ENCODE peak calls at places on chromosomes 12 and 14, in nine cellular contexts. One of them, this sample, is unnamed.

GRCh38 chr12:27754795-27755194 is 25.2 kb upstream of the KLHL42 start:
- DNase-seq in type B pancreatic cell: no peak
- DNase-seq in Kasumi-1: no peak
- DNase-seq in stimulated activated CD4-positive, alpha-beta T cell treated with anti-CD3 and anti-CD28 coated beads, TNF-alpha, amount 100 ng/mL, for 4 hours: no peak
- DNase-seq in RWPE1: no peak
- DNase-seq in choroid plexus epithelial cell: no peak
- DNase-seq in GM03348: no peak
- DNase-seq in NCI-H524 treated with DMSO at 0.1 percent for 48 hours: no peak
- DNase-seq in GM12865: no peak
- DNase-seq in this sample: no peak

GRCh38 chr14:100609331-100609870 is 22.2 kb upstream of the BEGAIN start:
- DNase-seq in type B pancreatic cell: no peak
- DNase-seq in Kasumi-1: no peak
- DNase-seq in stimulated activated CD4-positive, alpha-beta T cell treated with anti-CD3 and anti-CD28 coated beads, TNF-alpha, amount 100 ng/mL, for 4 hours: no peak
- DNase-seq in RWPE1: no peak
- DNase-seq in choroid plexus epithelial cell: no peak
- DNase-seq in GM03348: no peak
- DNase-seq in NCI-H524 treated with DMSO at 0.1 percent for 48 hours: no peak
- DNase-seq in GM12865: no peak
- DNase-seq in this sample: no peak

GRCh38 chr12:56983386-56983785 is 23.0 kb downstream of the ZBTB39 start:
- DNase-seq in type B pancreatic cell: no peak
- DNase-seq in Kasumi-1: no peak
- DNase-seq in stimulated activated CD4-positive, alpha-beta T cell treated with anti-CD3 and anti-CD28 coated beads, TNF-alpha, amount 100 ng/mL, for 4 hours: no peak
- DNase-seq in RWPE1: no peak
- DNase-seq in choroid plexus epithelial cell: no peak
- DNase-seq in GM03348: no peak
- DNase-seq in NCI-H524 treated with DMSO at 0.1 percent for 48 hours: no peak
- DNase-seq in GM12865: no peak
- DNase-seq in this sample: no peak

GRCh38 chr14:90517431-90517841 is 120.6 kb downstream of the CALM1 start:
- DNase-seq in type B pancreatic cell: no peak
- DNase-seq in Kasumi-1: no peak
- DNase-seq in stimulated activated CD4-positive, alpha-beta T cell treated with anti-CD3 and anti-CD28 coated beads, TNF-alpha, amount 100 ng/mL, for 4 hours: no peak
- DNase-seq in RWPE1: no peak
- DNase-seq in choroid plexus epithelial cell: no peak
- DNase-seq in GM03348: no peak
- DNase-seq in NCI-H524 treated with DMSO at 0.1 percent for 48 hours: no peak
- DNase-seq in GM12865: no peak
- DNase-seq in this sample: no peak

GRCh38 chr12:95718001-95718400 is 72.6 kb downstream of the NTN4 start:
- DNase-seq in type B pancreatic cell: no peak
- DNase-seq in Kasumi-1: no peak
- DNase-seq in stimulated activated CD4-positive, alpha-beta T cell treated with anti-CD3 and anti-CD28 coated beads, TNF-alpha, amount 100 ng/mL, for 4 hours: no peak
- DNase-seq in RWPE1: no peak
- DNase-seq in choroid plexus epithelial cell: no peak
- DNase-seq in GM03348: no peak
- DNase-seq in NCI-H524 treated with DMSO at 0.1 percent for 48 hours: no peak
- DNase-seq in GM12865: no peak
- DNase-seq in this sample: no peak

GRCh38 chr12:47894068-47894467 is 10.7 kb downstream of the VDR start:
- DNase-seq in type B pancreatic cell: no peak
- DNase-seq in Kasumi-1: no peak
- DNase-seq in stimulated activated CD4-positive, alpha-beta T cell treated with anti-CD3 and anti-CD28 coated beads, TNF-alpha, amount 100 ng/mL, for 4 hours: no peak
- DNase-seq in RWPE1: no peak
- DNase-seq in choroid plexus epithelial cell: no peak
- DNase-seq in GM03348: peak; percentile 9
- DNase-seq in NCI-H524 treated with DMSO at 0.1 percent for 48 hours: no peak
- DNase-seq in GM12865: peak; percentile 47
- DNase-seq in this sample: no peak

GRCh38 chr12:116161588-116161987 is 115.9 kb downstream of the MED13L start:
- DNase-seq in type B pancreatic cell: no peak
- DNase-seq in Kasumi-1: no peak
- DNase-seq in stimulated activated CD4-positive, alpha-beta T cell treated with anti-CD3 and anti-CD28 coated beads, TNF-alpha, amount 100 ng/mL, for 4 hours: no peak
- DNase-seq in RWPE1: no peak
- DNase-seq in choroid plexus epithelial cell: peak; percentile 81
- DNase-seq in GM03348: no peak
- DNase-seq in NCI-H524 treated with DMSO at 0.1 percent for 48 hours: no peak
- DNase-seq in GM12865: no peak
- DNase-seq in this sample: no peak

GRCh38 chr14:64190974-64191502 is 103.1 kb downstream of the ESR2 start:
- DNase-seq in type B pancreatic cell: no peak
- DNase-seq in Kasumi-1: no peak
- DNase-seq in stimulated activated CD4-positive, alpha-beta T cell treated with anti-CD3 and anti-CD28 coated beads, TNF-alpha, amount 100 ng/mL, for 4 hours: no peak
- DNase-seq in RWPE1: no peak
- DNase-seq in choroid plexus epithelial cell: no peak
- DNase-seq in GM03348: no peak
- DNase-seq in NCI-H524 treated with DMSO at 0.1 percent for 48 hours: peak; percentile 65
- DNase-seq in GM12865: no peak
- DNase-seq in this sample: no peak

GRCh38 chr12:25549120-25549519 is 4.0 kb downstream of the LMNTD1 start:
- DNase-seq in type B pancreatic cell: no peak
- DNase-seq in Kasumi-1: no peak
- DNase-seq in stimulated activated CD4-positive, alpha-beta T cell treated with anti-CD3 and anti-CD28 coated beads, TNF-alpha, amount 100 ng/mL, for 4 hours: no peak
- DNase-seq in RWPE1: no peak
- DNase-seq in choroid plexus epithelial cell: no peak
- DNase-seq in GM03348: no peak
- DNase-seq in NCI-H524 treated with DMSO at 0.1 percent for 48 hours: no peak
- DNase-seq in GM12865: no peak
- DNase-seq in this sample: no peak

GRCh38 chr12:104499207-104499606 is 42.5 kb downstream of the CHST11 start:
- DNase-seq in type B pancreatic cell: no peak
- DNase-seq in Kasumi-1: no peak
- DNase-seq in stimulated activated CD4-positive, alpha-beta T cell treated with anti-CD3 and anti-CD28 coated beads, TNF-alpha, amount 100 ng/mL, for 4 hours: no peak
- DNase-seq in RWPE1: no peak
- DNase-seq in choroid plexus epithelial cell: no peak
- DNase-seq in GM03348: no peak
- DNase-seq in NCI-H524 treated with DMSO at 0.1 percent for 48 hours: no peak
- DNase-seq in GM12865: no peak
- DNase-seq in this sample: no peak

GRCh38 chr12:112844814-112845565 is 53.4 kb downstream of the RPH3A start:
- DNase-seq in type B pancreatic cell: peak; percentile 32
- DNase-seq in Kasumi-1: no peak
- DNase-seq in stimulated activated CD4-positive, alpha-beta T cell treated with anti-CD3 and anti-CD28 coated beads, TNF-alpha, amount 100 ng/mL, for 4 hours: no peak
- DNase-seq in RWPE1: no peak
- DNase-seq in choroid plexus epithelial cell: no peak
- DNase-seq in GM03348: no peak
- DNase-seq in NCI-H524 treated with DMSO at 0.1 percent for 48 hours: no peak
- DNase-seq in GM12865: no peak
- DNase-seq in this sample: no peak

GRCh38 chr12:98456583-98457573 is 58.5 kb upstream of the TMPO start:
- DNase-seq in type B pancreatic cell: peak; percentile 73
- DNase-seq in Kasumi-1: no peak
- DNase-seq in stimulated activated CD4-positive, alpha-beta T cell treated with anti-CD3 and anti-CD28 coated beads, TNF-alpha, amount 100 ng/mL, for 4 hours: no peak
- DNase-seq in RWPE1: no peak
- DNase-seq in choroid plexus epithelial cell: peak; percentile 43
- DNase-seq in GM03348: peak; percentile 81
- DNase-seq in NCI-H524 treated with DMSO at 0.1 percent for 48 hours: no peak
- DNase-seq in GM12865: peak; percentile 18
- DNase-seq in this sample: peak; percentile 21